ENCODE peak calls at places on chromosomes 6 and 20, in five cellular contexts. V is keratinocyte; A is astrocyte; R is pancreas; Y is effector memory CD4-positive, alpha-beta T cell. S is an unnamed sample. For H3K4me1, the result is how much of the 10 kb centered on the place peaks cover.

GRCh38 chr6:148294059-148294458 is 48.6 kb upstream of the SASH1 start:
- DNase-seq in V (no peak), A (no peak), R (no peak), Y (no peak), S (no peak)

GRCh38 chr20:44134897-44135810 is 51.8 kb downstream of the JPH2 start:
- DNase-seq in V (no peak), A (peak), R (no peak), Y (no peak), S (no peak)

GRCh38 chr6:158611600-158612041 is 32.9 kb downstream of the DYNLT1 start:
- DNase-seq in V (no peak), A (no peak), R (no peak), Y (no peak), S (no peak)

GRCh38 chr20:61345656-61346055 is 93.6 kb downstream of the CDH4 start:
- DNase-seq in V (no peak), A (no peak), R (no peak), Y (no peak), S (no peak)

GRCh38 chr6:82118150-82118562 is 129.4 kb downstream of the IBTK start:
- DNase-seq in V (no peak), A (peak), R (no peak), Y (no peak), S (no peak)

GRCh38 chr20:12262747-12263146 is 345.1 kb downstream of the BTBD3 start:
- DNase-seq in V (no peak), A (no peak), R (no peak), Y (no peak), S (no peak)

GRCh38 chr20:19756756-19757486 is 1.1 kb upstream of the RIN2 start:
- DNase-seq in V (no peak), A (no peak), R (no peak), Y (no peak), S (no peak)

GRCh38 chr20:34262488-34263288 is 21.5 kb downstream of the ASIP start:
- DNase-seq in V (no peak), A (peak), R (no peak), Y (no peak), S (no peak)

GRCh38 chr20:47971321-47971781 is 186.1 kb upstream of the SULF2 start:
- DNase-seq in V (no peak), A (no peak), R (no peak), Y (no peak), S (no peak)

GRCh38 chr6:155493694-155494143 is 38.1 kb upstream of the NOX3 start:
- DNase-seq in V (peak), A (peak), R (no peak), Y (no peak), S (no peak)

GRCh38 chr20:35788796-35789195 is 17.0 kb downstream of the PHF20 start:
- DNase-seq in V (no peak), A (no peak), R (no peak), Y (no peak), S (no peak)

GRCh38 chr20:35468671-35469334 is 13.4 kb downstream of the CEP250 start:
- DNase-seq in V (no peak), A (no peak), R (no peak), Y (no peak), S (no peak)

GRCh38 chr6:19880066-19880465 is 42.9 kb downstream of the ID4 start:
- DNase-seq in V (no peak), A (no peak), R (no peak), Y (no peak), S (no peak)

GRCh38 chr6:8335371-8335770 is 100.0 kb downstream of the SLC35B3 start:
- DNase-seq in V (no peak), A (no peak), R (no peak), Y (no peak), S (no peak)

GRCh38 chr20:36836591-36837329 is 39.2 kb upstream of the TLDC2 start:
- DNase-seq in V (no peak), A (no peak), R (peak), Y (no peak), S (no peak)

GRCh38 chr20:16553684-16554083 is 19.6 kb downstream of the KIF16B start:
- DNase-seq in V (no peak), A (no peak), R (no peak), Y (no peak), S (no peak)

GRCh38 chr6:43851204-43851855 is 81.3 kb downstream of the VEGFA start:
- DNase-seq in V (no peak), A (peak), R (no peak), Y (no peak), S (no peak)

GRCh38 chr6:133245033-133245903 is 4.1 kb downstream of the EYA4 start:
- DNase-seq in V (no peak), A (no peak), R (no peak), Y (no peak), S (no peak)

GRCh38 chr6:168439791-168440491 is 1.0 kb upstream of the SMOC2 start:
- DNase-seq in V (no peak), A (no peak), R (no peak), Y (no peak), S (no peak)

GRCh38 chr6:154974485-154975149 is 20.5 kb upstream of the TIAM2 start:
- DNase-seq in V (no peak), A (no peak), R (no peak), Y (no peak), S (no peak)

GRCh38 chr20:60160451-60160850 is 202.2 kb downstream of the CDH26 start:
- DNase-seq in V (no peak), A (no peak), R (no peak), Y (no peak), S (no peak)

GRCh38 chr6:43943781-43944250 is 173.8 kb downstream of the VEGFA start:
- DNase-seq in V (no peak), A (peak), R (no peak), Y (no peak), S (no peak)

GRCh38 chr20:33832113-33832853 is 21.1 kb downstream of the CHMP4B start:
- DNase-seq in V (no peak), A (peak), R (no peak), Y (no peak), S (no peak)

GRCh38 chr6:68572525-68572924 is 62.6 kb upstream of the ADGRB3 start:
- DNase-seq in V (no peak), A (no peak), R (no peak), Y (no peak), S (no peak)

DNA sequence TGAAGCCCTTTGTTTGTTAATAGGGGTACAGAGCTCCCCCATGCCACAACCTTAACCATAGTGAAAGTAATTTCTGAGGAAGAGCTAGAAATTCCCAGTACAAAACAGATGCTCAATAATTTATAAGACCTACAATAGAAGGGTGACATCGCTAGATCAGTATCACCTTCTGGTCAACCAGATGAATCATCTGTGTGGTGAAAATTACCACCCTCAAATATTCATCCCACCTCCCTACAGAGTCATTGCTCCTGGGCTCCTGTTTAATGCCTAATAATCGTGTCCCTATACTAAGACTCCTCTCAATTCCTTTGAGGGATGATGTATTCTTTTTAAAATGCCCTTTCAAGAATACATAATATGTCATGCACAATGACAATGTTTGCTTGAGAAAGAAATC is 10.8 kb upstream of the ADGRF5 start:
- DNase-seq in V (no peak), A (peak), R (no peak), Y (no peak), S (no peak)
- H3K27ac ChIP-seq in V (no peak), A (peak), R (no peak), Y (no peak), S (no peak)

GRCh38 chr20:39799366-39799965 is 837.3 kb downstream of the DHX35 start:
- DNase-seq in V (no peak), A (peak), R (no peak), Y (no peak), S (no peak)

GRCh38 chr20:39795401-39796272 is 833.5 kb downstream of the DHX35 start:
- DNase-seq in V (no peak), A (peak), R (no peak), Y (no peak), S (no peak)

GRCh38 chr20:39800548-39800947 is 838.4 kb downstream of the DHX35 start:
- DNase-seq in V (no peak), A (peak), R (no peak), Y (no peak), S (no peak)

GRCh38 chr20:39800111-39800510 is 838.0 kb downstream of the DHX35 start:
- DNase-seq in V (no peak), A (peak), R (no peak), Y (no peak), S (no peak)
- H3K4me1 ChIP-seq in V (under half), A (under half), R (under half), Y (under half), S (under half)

DNA sequence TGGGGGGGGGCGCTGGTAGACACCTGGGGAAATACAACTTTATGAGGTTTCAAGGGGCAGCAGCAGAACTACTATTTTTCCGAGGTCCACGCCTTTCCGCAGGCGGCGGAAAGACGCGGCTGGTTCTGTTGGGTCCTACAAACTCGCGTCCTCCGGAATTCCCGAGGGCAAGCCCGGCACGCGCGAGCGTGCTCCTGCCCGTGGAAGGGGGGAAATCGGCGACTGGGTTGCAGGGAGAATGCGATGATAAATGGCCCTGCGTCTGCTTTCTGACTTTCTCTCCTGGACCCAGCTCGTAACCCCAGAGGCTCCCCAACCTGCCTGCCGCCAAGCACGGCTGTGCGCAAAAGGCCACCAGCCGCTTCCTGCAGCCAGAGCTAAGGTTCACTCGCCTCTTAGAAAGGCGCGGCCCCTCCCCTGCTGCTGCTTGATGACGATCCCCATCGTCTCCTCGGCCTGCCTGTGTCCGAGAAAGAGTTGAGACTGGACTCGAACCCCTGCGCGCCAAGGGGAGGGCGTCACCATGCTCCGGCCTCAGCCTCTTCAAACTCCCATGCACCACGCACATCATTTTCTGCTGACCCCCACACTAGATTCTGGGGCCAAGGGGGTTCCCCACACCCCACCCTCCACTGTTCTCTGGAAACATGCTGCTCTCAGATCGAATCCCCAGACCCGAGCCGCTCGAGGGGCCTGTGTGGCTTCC is 6.7 kb downstream of the FOXA2 start:
- DNase-seq in V (no peak), A (no peak), R (peak), Y (no peak), S (no peak)
- H3K4me3 ChIP-seq in V (no peak), A (no peak), R (peak), Y (no peak), S (no peak)

DNA sequence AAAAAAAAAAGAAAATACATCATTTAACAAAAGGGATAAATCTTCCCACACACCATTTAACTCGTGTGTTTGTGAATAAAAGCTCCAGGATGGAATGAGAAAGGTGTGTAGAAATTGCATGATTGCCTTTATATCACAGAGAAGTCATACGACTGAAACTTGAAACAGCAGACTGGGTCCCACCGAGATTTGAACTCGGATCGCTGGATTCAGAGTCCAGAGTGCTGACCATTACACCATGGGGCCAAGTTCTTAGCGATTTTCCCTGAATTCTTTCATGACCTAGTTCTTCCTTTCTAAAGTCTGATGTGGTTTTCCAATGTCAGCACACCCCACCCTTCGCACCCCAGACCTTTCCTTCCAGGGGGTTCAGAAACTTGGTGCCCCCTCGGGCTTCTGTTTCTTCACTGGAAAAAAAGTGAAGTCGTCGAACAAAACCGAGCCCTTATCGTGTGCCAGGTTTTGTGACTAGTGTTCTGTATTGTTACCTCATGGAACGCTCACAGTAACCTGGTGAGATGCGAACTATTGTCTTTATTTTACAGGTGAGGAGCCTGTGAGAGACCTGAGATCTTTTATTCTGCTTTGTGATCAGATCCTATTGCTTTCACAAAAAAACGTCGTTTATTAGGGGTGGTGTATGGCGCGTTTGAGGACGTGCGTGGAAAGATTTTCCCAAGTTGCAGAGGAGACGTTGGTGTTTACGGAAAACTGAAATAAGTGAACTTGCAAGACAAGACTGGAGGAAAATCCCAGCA is 120.8 kb downstream of the OR2B2 start:
- DNase-seq in V (no peak), A (peak), R (peak), Y (no peak), S (no peak)
- H3K27ac ChIP-seq in V (peak), A (peak), R (no peak), Y (no peak), S (peak)

DNA sequence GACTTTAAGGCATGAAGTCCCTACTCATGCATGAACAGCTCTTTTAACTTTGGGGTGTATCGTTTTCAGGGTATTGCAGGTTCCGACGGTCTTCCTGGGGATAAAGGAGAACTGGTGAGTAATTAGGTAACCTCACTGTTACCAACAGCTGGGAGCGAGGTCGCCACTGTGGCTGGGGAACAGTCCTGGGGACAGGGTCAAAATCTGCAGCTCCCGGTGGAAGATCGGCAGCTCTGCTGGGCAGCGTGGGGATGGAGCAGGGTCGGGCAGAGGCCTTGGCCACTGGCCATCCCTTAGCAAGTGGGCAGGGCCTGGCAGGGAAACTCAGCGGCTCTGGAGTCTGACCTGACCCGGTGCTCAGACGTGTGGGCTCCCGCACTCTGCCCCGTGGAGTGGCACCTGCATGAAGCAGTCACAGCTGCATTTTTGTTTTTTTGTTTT is 16.1 kb downstream of the COL9A3 start:
- DNase-seq in V (no peak), A (no peak), R (peak), Y (no peak), S (peak)
- H3K4me1 ChIP-seq in V (under half), A (under half), R (under half), Y (under half), S (under half)

GRCh38 chr6:54013966-54014365 is 97.3 kb upstream of the MLIP start:
- DNase-seq in V (no peak), A (no peak), R (no peak), Y (no peak), S (no peak)

GRCh38 chr6:54010340-54011276 is 100.6 kb upstream of the MLIP start:
- DNase-seq in V (no peak), A (no peak), R (no peak), Y (no peak), S (no peak)

GRCh38 chr6:54008589-54008988 is 102.7 kb upstream of the MLIP start:
- DNase-seq in V (no peak), A (no peak), R (no peak), Y (no peak), S (no peak)

GRCh38 chr6:54009052-54009654 is 102.1 kb upstream of the MLIP start:
- DNase-seq in V (no peak), A (no peak), R (no peak), Y (no peak), S (no peak)

GRCh38 chr6:54011277-54011648 is 100.0 kb upstream of the MLIP start:
- DNase-seq in V (no peak), A (no peak), R (no peak), Y (no peak), S (no peak)
- H3K4me3 ChIP-seq in V (no peak), A (no peak), R (no peak), Y (no peak), S (no peak)

GRCh38 chr6:24743944-24744335 is 25.0 kb upstream of the C6orf62 start:
- DNase-seq in V (no peak), A (no peak), R (no peak), Y (no peak), S (no peak)

GRCh38 chr6:24740861-24741260 is 21.9 kb upstream of the C6orf62 start:
- DNase-seq in V (no peak), A (peak), R (no peak), Y (no peak), S (no peak)

GRCh38 chr6:24738732-24739131 is 19.8 kb upstream of the C6orf62 start:
- DNase-seq in V (no peak), A (no peak), R (no peak), Y (no peak), S (no peak)

GRCh38 chr6:24744911-24745310 is 26.0 kb upstream of the C6orf62 start:
- DNase-seq in V (no peak), A (no peak), R (no peak), Y (no peak), S (no peak)

GRCh38 chr6:24743265-24743943 is 24.4 kb upstream of the C6orf62 start:
- DNase-seq in V (peak), A (peak), R (no peak), Y (no peak), S (no peak)
- H3K27ac ChIP-seq in V (peak), A (peak), R (peak), Y (no peak), S (no peak)

S was measured in CD8-positive, alpha-beta memory T cell.